ENCODE peak calls at places on chromosomes 11 and 22, in four cellular contexts. One of them, this sample, is unnamed.

GRCh38 chr22:23200896-23201295 is 20.6 kb downstream of the BCR start:
- DNase-seq in right atrium auricular region: no peak
- DNase-seq in type B pancreatic cell: no peak
- DNase-seq in thoracic aorta: no peak
- DNase-seq in this sample: no peak

GRCh38 chr11:94814238-94814976 is 46.3 kb downstream of the AMOTL1 start:
- DNase-seq in type B pancreatic cell: no peak
- DNase-seq in right atrium auricular region: no peak
- DNase-seq in thoracic aorta: no peak
- DNase-seq in this sample: no peak

GRCh38 chr11:61766353-61766841 is 14.0 kb downstream of the MYRF start:
- DNase-seq in thoracic aorta: no peak
- DNase-seq in type B pancreatic cell: no peak
- DNase-seq in right atrium auricular region: no peak
- DNase-seq in this sample: no peak

GRCh38 chr11:104275992-104276391 is 112.0 kb upstream of the PDGFD start:
- DNase-seq in type B pancreatic cell: no peak
- DNase-seq in thoracic aorta: no peak
- DNase-seq in right atrium auricular region: no peak
- DNase-seq in this sample: no peak

GRCh38 chr22:35587447-35587870 is 29.7 kb downstream of the MB start:
- DNase-seq in type B pancreatic cell: no peak
- DNase-seq in right atrium auricular region: peak; percentile 88
- DNase-seq in thoracic aorta: no peak
- DNase-seq in this sample: no peak

GRCh38 chr22:40156001-40156516 is 21.7 kb upstream of the TNRC6B start:
- DNase-seq in right atrium auricular region: no peak
- DNase-seq in type B pancreatic cell: no peak
- DNase-seq in thoracic aorta: no peak
- DNase-seq in this sample: peak; percentile 48

GRCh38 chr11:20873054-20873453 is 203.7 kb downstream of the NELL1 start:
- DNase-seq in right atrium auricular region: no peak
- DNase-seq in thoracic aorta: no peak
- DNase-seq in type B pancreatic cell: no peak
- DNase-seq in this sample: no peak

GRCh38 chr11:26993965-26994446 is at the start of gene FIBIN:
- DNase-seq in right atrium auricular region: no peak
- DNase-seq in type B pancreatic cell: no peak
- DNase-seq in thoracic aorta: no peak
- DNase-seq in this sample: peak; percentile 82

GRCh38 chr22:50118557-50119168 is 28.9 kb downstream of the MOV10L1 start:
- DNase-seq in type B pancreatic cell: no peak
- DNase-seq in right atrium auricular region: peak; percentile 77
- DNase-seq in thoracic aorta: no peak
- DNase-seq in this sample: no peak

GRCh38 chr11:121366970-121367369 is 74.4 kb downstream of the SC5D start:
- DNase-seq in right atrium auricular region: no peak
- DNase-seq in thoracic aorta: no peak
- DNase-seq in type B pancreatic cell: no peak
- DNase-seq in this sample: no peak

GRCh38 chr11:33660962-33661361 is 39.7 kb downstream of the C11orf91 start:
- DNase-seq in thoracic aorta: no peak
- DNase-seq in type B pancreatic cell: no peak
- DNase-seq in right atrium auricular region: no peak
- DNase-seq in this sample: no peak

GRCh38 chr11:17496406-17496805 is 19.8 kb upstream of the ABCC8 start:
- DNase-seq in thoracic aorta: no peak
- DNase-seq in right atrium auricular region: no peak
- DNase-seq in type B pancreatic cell: no peak
- DNase-seq in this sample: no peak

GRCh38 chr11:60761436-60762190 is 4.9 kb downstream of the MS4A15 start:
- DNase-seq in type B pancreatic cell: no peak
- DNase-seq in right atrium auricular region: no peak
- DNase-seq in thoracic aorta: no peak
- DNase-seq in this sample: no peak

GRCh38 chr11:113488931-113489351 is 13.7 kb upstream of the DRD2 start:
- DNase-seq in right atrium auricular region: no peak
- DNase-seq in thoracic aorta: no peak
- DNase-seq in type B pancreatic cell: no peak
- DNase-seq in this sample: no peak

GRCh38 chr11:19938051-19938856 is 222.0 kb downstream of the DBX1 start:
- DNase-seq in right atrium auricular region: no peak
- DNase-seq in thoracic aorta: no peak
- DNase-seq in type B pancreatic cell: no peak
- DNase-seq in this sample: no peak

GRCh38 chr11:69187540-69188065 is 31.9 kb downstream of the SMIM38 start:
- DNase-seq in thoracic aorta: no peak
- DNase-seq in right atrium auricular region: no peak
- DNase-seq in type B pancreatic cell: no peak
- DNase-seq in this sample: no peak

GRCh38 chr11:133946541-133947297 is 10.0 kb downstream of the IGSF9B start:
- DNase-seq in type B pancreatic cell: no peak
- DNase-seq in thoracic aorta: no peak
- DNase-seq in right atrium auricular region: no peak
- DNase-seq in this sample: no peak

GRCh38 chr11:65425105-65425970 is 2.7 kb downstream of the NEAT1 start:
- DNase-seq in type B pancreatic cell: no peak
- DNase-seq in right atrium auricular region: peak; percentile 59
- DNase-seq in thoracic aorta: no peak
- DNase-seq in this sample: peak; percentile 74

GRCh38 chr11:126747315-126747714 is 253.3 kb downstream of the KIRREL3 start:
- DNase-seq in thoracic aorta: no peak
- DNase-seq in type B pancreatic cell: no peak
- DNase-seq in right atrium auricular region: no peak
- DNase-seq in this sample: no peak

GRCh38 chr11:14499178-14499559 is 442 bp downstream of the COPB1 start:
- DNase-seq in thoracic aorta: no peak
- DNase-seq in right atrium auricular region: no peak
- DNase-seq in type B pancreatic cell: no peak
- DNase-seq in this sample: no peak

GRCh38 chr22:46934746-46935491 is 172.5 kb downstream of the TBC1D22A start:
- DNase-seq in right atrium auricular region: peak; percentile 58
- DNase-seq in thoracic aorta: no peak
- DNase-seq in type B pancreatic cell: no peak
- DNase-seq in this sample: peak; percentile 82

GRCh38 chr11:78266451-78266850 is 77.7 kb downstream of the USP35 start:
- DNase-seq in type B pancreatic cell: no peak
- DNase-seq in thoracic aorta: no peak
- DNase-seq in right atrium auricular region: no peak
- DNase-seq in this sample: no peak

GRCh38 chr11:122074022-122074421 is 42.0 kb downstream of the BLID start:
- DNase-seq in thoracic aorta: no peak
- DNase-seq in right atrium auricular region: no peak
- DNase-seq in type B pancreatic cell: no peak
- DNase-seq in this sample: no peak

GRCh38 chr11:64314146-64314804 is 3.1 kb downstream of the TRMT112 start:
- DNase-seq in right atrium auricular region: no peak
- DNase-seq in type B pancreatic cell: no peak
- DNase-seq in thoracic aorta: no peak
- DNase-seq in this sample: no peak

GRCh38 chr22:49930128-49930527 is 11.7 kb downstream of the CRELD2 start:
- DNase-seq in thoracic aorta: no peak
- DNase-seq in right atrium auricular region: no peak
- DNase-seq in type B pancreatic cell: no peak
- DNase-seq in this sample: no peak

GRCh38 chr22:47168441-47168840 is 406.0 kb downstream of the TBC1D22A start:
- DNase-seq in thoracic aorta: no peak
- DNase-seq in right atrium auricular region: no peak
- DNase-seq in type B pancreatic cell: peak; percentile 50
- DNase-seq in this sample: no peak

GRCh38 chr11:85811624-85812023 is 683 bp upstream of the SYTL2 start:
- DNase-seq in right atrium auricular region: no peak
- DNase-seq in type B pancreatic cell: no peak
- DNase-seq in thoracic aorta: no peak
- DNase-seq in this sample: no peak

GRCh38 chr22:22462813-22463567 is 45.6 kb downstream of the ZNF280B start:
- DNase-seq in right atrium auricular region: no peak
- DNase-seq in thoracic aorta: no peak
- DNase-seq in type B pancreatic cell: no peak
- DNase-seq in this sample: no peak

GRCh38 chr22:47153854-47154542 is 391.5 kb downstream of the TBC1D22A start:
- DNase-seq in type B pancreatic cell: no peak
- DNase-seq in thoracic aorta: no peak
- DNase-seq in right atrium auricular region: no peak
- DNase-seq in this sample: no peak

DNA sequence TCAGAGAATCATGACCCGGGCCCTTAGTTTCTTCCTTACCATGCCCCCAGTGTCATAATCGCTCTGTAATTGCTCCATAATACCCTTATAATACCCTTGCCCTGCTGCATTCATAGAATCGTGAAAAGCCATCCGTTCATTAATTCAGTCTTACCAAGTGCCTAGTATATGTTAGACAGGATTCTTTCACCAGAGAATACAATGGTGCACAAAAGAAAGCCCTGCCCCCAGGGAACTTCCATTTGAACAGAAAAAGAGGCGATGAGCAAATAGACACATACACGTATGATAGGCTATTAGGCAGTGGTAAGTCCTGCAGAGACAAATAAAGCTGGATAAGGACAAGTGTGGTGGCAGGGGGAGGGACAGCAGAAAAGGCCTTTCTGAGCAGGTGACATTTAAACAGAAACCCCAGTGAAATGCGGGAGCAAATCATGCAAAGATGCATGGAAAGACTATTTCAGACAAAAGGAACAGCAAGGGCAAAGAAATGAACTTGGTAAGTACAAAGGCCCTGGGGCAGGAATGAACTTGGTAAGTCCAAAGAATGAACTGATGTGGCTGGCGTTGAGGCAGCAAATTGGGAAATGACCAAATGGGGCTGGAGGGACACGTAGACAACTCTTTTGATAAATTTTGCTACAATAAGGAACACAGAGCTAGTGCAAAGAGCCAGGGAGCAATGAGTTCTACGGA is 74.6 kb upstream of the CREB3L1 start:
- DNase-seq in type B pancreatic cell: no peak
- DNase-seq in thoracic aorta: no peak
- DNase-seq in right atrium auricular region: no peak
- DNase-seq in this sample: no peak
- TF ChIP-seq CTCF in type B pancreatic cell: no peak
- TF ChIP-seq CTCF in thoracic aorta: no peak
- TF ChIP-seq CTCF in right atrium auricular region: no peak
- TF ChIP-seq CTCF in this sample: no peak

DNA sequence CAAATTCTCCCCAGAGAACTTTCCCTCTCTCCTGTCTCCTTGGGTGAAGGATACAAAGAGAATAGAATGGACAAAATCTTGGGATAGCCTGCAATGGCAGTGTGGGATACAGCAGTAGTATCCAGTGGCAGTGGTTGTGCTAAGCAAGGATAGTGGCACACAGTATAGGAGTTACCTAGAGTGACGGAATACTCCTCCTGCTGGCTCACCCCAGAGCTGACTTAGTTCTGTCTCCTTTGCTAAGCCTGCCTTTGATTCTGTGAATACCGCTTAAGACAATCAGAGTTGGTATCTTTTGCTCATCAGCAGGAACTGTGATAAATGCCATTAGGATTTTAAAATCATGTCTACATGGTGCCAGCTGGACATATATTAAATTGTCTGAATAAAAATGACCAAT is 404.3 kb downstream of the JRKL start:
- DNase-seq in thoracic aorta: no peak
- DNase-seq in right atrium auricular region: no peak
- DNase-seq in type B pancreatic cell: no peak
- DNase-seq in this sample: no peak
- TF ChIP-seq CTCF in thoracic aorta: no peak
- TF ChIP-seq CTCF in right atrium auricular region: no peak
- TF ChIP-seq CTCF in type B pancreatic cell: no peak
- TF ChIP-seq CTCF in this sample: no peak

GRCh38 chr11:32464078-32464477 is 28.7 kb upstream of the WT1 start:
- DNase-seq in right atrium auricular region: no peak
- DNase-seq in type B pancreatic cell: no peak
- DNase-seq in thoracic aorta: no peak
- DNase-seq in this sample: no peak
- TF ChIP-seq CTCF in right atrium auricular region: no peak
- TF ChIP-seq CTCF in type B pancreatic cell: no peak
- TF ChIP-seq CTCF in thoracic aorta: no peak
- TF ChIP-seq CTCF in this sample: no peak

DNA sequence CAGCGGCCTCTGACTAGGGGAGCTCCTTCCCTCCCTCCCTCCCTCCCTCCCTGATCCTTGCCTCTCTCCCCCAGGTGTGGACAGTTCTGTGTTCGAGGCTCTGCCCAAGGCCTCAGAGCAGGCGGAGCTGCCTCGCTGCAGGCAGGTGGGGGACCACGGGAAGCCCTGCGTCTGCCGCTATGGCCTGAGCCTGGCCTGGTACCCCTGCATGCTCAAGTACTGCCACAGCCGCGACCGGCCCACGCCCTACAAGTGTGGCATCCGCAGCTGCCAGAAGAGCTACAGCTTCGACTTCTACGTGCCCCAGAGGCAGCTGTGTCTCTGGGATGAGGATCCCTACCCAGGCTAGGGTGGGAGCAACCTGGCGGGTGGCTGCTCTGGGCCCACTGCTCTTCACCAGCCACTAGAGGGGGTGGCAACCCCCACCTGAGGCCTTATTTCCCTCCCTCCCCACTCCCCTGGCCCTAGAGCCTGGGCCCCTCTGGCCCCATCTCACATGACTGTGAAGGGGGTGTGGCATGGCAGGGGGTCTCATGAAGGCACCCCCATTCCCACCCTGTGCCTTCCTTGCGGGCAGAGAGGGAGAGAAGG is 11.1 kb upstream of the POU2F3 start:
- DNase-seq in right atrium auricular region: no peak
- DNase-seq in thoracic aorta: no peak
- DNase-seq in type B pancreatic cell: no peak
- DNase-seq in this sample: no peak
- TF ChIP-seq CTCF in right atrium auricular region: no peak
- TF ChIP-seq CTCF in thoracic aorta: no peak
- TF ChIP-seq CTCF in type B pancreatic cell: peak; percentile 30
- TF ChIP-seq CTCF in this sample: no peak

DNA sequence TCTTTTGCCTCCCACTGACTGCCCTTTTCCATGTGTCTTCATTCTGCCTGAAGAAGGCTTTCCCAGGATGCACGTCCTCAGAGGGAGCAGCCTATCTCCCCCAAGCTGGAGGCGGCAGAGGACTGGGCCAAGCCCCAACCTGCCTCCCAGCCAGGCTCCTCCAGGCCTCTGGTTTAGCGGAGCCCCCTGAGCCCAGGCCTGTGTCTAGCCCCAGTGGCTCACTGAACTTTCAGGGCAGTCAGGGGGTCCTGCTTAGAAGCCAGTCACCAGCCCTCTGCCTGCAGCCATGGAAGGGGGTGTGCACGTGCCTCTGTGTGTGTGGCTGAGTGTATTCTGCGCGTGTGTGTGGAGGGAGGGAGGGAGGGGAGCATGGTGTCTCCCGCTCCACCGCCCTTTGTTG is 10.4 kb upstream of the GRK2 start:
- DNase-seq in thoracic aorta: no peak
- DNase-seq in right atrium auricular region: no peak
- DNase-seq in type B pancreatic cell: no peak
- DNase-seq in this sample: no peak
- TF ChIP-seq CTCF in thoracic aorta: no peak
- TF ChIP-seq CTCF in right atrium auricular region: no peak
- TF ChIP-seq CTCF in type B pancreatic cell: no peak
- TF ChIP-seq CTCF in this sample: no peak

This sample was measured in osteocyte.